ENCODE peak calls at places on chromosomes 11 and 22, in seven cellular contexts. A is neuronal stem cell, T is IMR-90, E is mesenchymal stem cell, U is H9, Y is mesendoderm, X is H1. B is an unnamed sample.

GRCh38 chr11:128194226-128194625 is 393.1 kb downstream of the ETS1 start:
- DNase-seq in A (no peak), T (no peak), E (no peak), U (no peak), Y (no peak), X (no peak), B (no peak)

GRCh38 chr22:32473388-32473952 is 1.1 kb upstream of the FBXO7 start:
- DNase-seq in A (peak; percentile 68), T (peak; percentile 70), E (peak; percentile 79), U (no peak), Y (peak; percentile 80), X (peak; percentile 56), B (peak; percentile 27)

GRCh38 chr11:121722431-121723256 is 269.9 kb upstream of the SORL1-AS1 start:
- DNase-seq in A (peak; percentile 37), T (peak; percentile 89), E (peak; percentile 65), U (peak; percentile 84), Y (peak; percentile 95), X (peak; percentile 76), B (no peak)

GRCh38 chr11:25899761-25900160 is 432.2 kb upstream of the ANO3 start:
- DNase-seq in A (no peak), T (no peak), E (no peak), U (no peak), Y (no peak), X (no peak), B (no peak)

GRCh38 chr11:68021167-68021787 is 9.2 kb upstream of the NDUFS8 start:
- DNase-seq in A (no peak), T (no peak), E (no peak), U (peak; percentile 67), Y (no peak), X (no peak), B (peak; percentile 49)

GRCh38 chr11:34056672-34057071 is 5.1 kb downstream of the CAPRIN1 start:
- DNase-seq in A (no peak), T (no peak), E (no peak), U (no peak), Y (no peak), X (no peak), B (no peak)

GRCh38 chr11:20011294-20011951 is 148.9 kb downstream of the DBX1 start:
- DNase-seq in A (no peak), T (no peak), E (no peak), U (no peak), Y (no peak), X (no peak), B (peak; percentile 53)

GRCh38 chr22:22060200-22061084 is 77.9 kb upstream of the TOP3B start:
- DNase-seq in A (peak; percentile 61), T (peak; percentile 24), E (peak; percentile 9), U (peak; percentile 86), Y (peak; percentile 67), X (peak; percentile 97), B (peak; percentile 54)

GRCh38 chr11:62669420-62670161 is 1.9 kb upstream of the UQCC3 start:
- DNase-seq in A (no peak), T (no peak), E (no peak), U (no peak), Y (peak; percentile 52), X (no peak), B (no peak)

DNA sequence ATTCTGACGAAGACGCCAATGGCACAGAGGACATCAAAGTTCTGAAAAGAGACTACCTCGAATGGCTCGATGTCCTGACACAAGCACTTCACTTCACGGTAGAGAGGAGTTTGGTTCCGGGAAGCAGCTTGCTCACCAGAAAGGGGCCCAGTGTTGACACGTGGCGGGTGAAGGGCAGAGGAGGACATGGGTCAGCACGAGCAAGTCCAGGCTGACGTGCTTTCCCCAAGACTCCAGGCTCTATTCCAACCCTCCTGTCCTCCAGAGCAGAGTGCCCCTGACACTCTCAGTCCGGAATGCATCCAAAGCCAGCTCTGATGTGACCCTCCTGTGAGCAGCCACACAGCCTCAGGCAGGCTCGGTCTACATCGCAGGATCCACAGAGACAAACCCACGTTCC is 77.5 kb upstream of the BID start:
- DNase-seq in A (no peak), T (no peak), E (no peak), U (no peak), Y (no peak), X (no peak), B (no peak)
- H2BK5ac ChIP-seq in A (no peak overlapping the region), T (no peak overlapping the region), E (no peak overlapping the region), U (no peak overlapping the region), Y (no peak overlapping the region), X (no peak overlapping the region), B (no peak overlapping the region)

GRCh38 chr11:36565033-36565610 is 2.7 kb upstream of the RAG1 start:
- DNase-seq in A (no peak), T (no peak), E (no peak), U (no peak), Y (no peak), X (no peak), B (no peak)
- H2BK5ac ChIP-seq in A (no peak overlapping the region), T (no peak overlapping the region), E (no peak overlapping the region), U (no peak overlapping the region), Y (no peak overlapping the region), X (no peak overlapping the region), B (no peak overlapping the region)

DNA sequence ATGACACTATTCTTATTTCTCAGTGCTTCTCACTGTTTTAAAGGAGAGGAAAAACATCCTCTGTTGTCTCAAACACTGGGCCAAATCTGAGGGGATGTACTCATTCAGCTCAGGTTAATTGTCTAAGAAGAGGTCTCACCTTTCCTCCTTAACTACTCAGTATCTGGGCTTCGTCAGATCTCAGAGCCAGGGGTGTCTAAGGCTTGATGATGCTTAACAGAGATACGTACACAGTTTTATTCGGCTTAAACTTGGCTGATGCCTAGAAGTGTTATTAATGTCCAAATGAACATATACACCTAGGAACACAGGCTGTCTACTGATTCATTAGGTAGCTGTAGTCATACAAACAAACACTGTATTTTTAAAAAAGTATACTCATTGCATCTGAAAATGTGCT is 85.8 kb downstream of the UVRAG start:
- DNase-seq in A (no peak), T (no peak), E (no peak), U (no peak), Y (no peak), X (no peak), B (no peak)
- H2BK5ac ChIP-seq in A (no peak overlapping the region), T (no peak overlapping the region), E (no peak overlapping the region), U (no peak overlapping the region), Y (no peak overlapping the region), X (no peak overlapping the region), B (no peak overlapping the region)

DNA sequence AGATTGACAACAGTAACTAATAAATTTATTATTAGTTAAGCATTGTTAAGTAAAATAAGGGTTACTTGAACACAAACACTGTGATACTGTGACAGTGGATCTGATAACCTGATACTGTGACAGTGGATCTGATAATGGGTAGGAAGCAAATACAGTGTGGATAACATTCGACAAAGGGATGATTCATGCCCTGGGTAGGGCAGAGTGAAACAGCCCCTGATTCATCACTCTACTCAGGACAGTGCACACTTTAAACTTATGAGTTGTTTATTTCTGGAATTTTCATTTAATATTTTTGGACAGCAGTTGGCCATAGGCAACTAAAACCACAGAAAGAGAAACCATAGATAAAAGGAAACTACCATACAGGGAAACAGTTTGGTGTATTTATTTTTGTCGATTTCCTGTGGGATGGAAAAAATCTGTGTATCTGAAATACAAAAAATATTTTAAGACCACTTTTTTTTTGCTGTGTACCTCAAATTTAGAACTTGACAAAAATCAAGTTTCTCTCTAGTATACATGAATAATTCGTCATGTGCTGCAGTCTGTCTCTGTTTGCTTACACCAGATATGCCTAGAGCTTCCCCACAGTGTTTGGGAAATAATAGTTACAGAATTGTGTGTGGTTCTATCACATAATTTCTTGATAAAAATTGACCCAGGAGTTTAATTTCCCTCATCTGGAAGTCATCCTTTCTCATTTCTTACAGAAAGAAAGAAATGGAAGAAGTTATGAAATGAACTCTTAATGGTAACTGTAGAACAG is 61.0 kb upstream of the CTSC start:
- DNase-seq in A (no peak), T (peak; percentile 69), E (peak; percentile 59), U (no peak), Y (peak; percentile 30), X (no peak), B (peak; percentile 31)
- H2BK5ac ChIP-seq in A (no peak overlapping the region), T (peak overlapping the region; percentile 68), E (no peak overlapping the region), U (no peak overlapping the region), Y (no peak overlapping the region), X (no peak overlapping the region), B (no peak overlapping the region)

DNA sequence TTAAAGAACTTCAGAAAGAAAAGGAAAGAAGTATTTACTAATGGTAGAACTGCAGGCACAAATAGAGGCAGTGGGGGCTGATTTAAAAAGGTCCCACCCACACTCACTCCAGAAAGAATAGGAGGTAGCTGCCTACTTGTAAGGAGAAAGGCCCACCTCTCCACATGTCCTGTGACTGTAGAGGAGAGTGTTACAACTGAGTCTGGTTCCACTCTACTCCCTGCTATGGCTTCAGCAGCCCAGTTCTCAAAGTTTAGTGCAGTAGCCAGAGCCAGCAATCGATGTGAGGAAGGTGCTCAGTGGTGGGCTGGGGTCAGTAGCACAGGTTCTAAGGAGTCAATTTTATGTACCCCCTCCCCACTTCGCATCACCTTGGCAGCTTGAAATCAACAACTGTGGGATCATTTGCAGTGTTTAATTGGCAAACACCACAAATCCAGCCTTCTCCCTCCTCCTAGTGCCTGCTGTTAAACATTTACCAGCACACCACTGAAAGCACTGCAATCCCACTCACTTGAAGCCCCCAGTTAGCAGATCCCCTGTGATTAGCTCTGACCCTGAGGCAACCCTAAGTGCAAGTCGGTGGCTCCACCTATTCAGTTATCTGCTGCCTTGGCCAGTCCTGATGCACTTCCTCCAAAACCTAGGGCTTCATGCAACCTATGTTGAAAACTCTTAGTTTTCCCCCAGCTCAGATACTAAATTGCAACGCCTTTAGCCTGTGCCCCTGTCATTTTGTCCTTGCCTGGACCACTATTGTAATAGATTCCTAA is 146.6 kb downstream of the BBOX1 start:
- DNase-seq in A (no peak), T (no peak), E (no peak), U (no peak), Y (peak; percentile 38), X (no peak), B (no peak)
- H2BK5ac ChIP-seq in A (no peak overlapping the region), T (no peak overlapping the region), E (no peak overlapping the region), U (no peak overlapping the region), Y (no peak overlapping the region), X (peak overlapping the region; percentile 5), B (no peak overlapping the region)

GRCh38 chr22:33653525-33654063 is 266.7 kb downstream of the LARGE1 start:
- DNase-seq in A (no peak), T (no peak), E (no peak), U (no peak), Y (peak; percentile 38), X (no peak), B (no peak)
- H2BK5ac ChIP-seq in A (no peak overlapping the region), T (no peak overlapping the region), E (no peak overlapping the region), U (no peak overlapping the region), Y (no peak overlapping the region), X (no peak overlapping the region), B (no peak overlapping the region)

DNA sequence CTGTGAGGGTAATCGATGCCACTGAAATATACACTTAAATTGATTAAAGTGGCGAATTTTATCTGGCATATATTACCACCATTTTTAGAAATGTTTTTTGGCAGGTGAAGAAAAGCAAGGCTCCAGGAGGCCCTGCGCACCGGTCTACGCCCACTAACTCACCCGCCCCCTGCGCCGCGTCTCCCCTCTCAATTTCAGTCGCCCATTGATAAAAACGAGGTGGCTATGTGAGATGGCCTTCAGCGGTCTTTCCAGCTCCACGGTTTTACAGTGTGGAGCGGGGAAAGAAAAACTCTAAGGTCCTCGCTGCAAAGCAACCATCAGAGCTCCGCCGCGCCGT is 602 bp upstream of the AQP11 start:
- DNase-seq in A (no peak), T (no peak), E (no peak), U (no peak), Y (no peak), X (no peak), B (no peak)
- H2BK5ac ChIP-seq in A (no peak overlapping the region), T (no peak overlapping the region), E (no peak overlapping the region), U (no peak overlapping the region), Y (no peak overlapping the region), X (no peak overlapping the region), B (no peak overlapping the region)

GRCh38 chr22:48531721-48532435 is 1295.8 kb downstream of the BRD1 start:
- DNase-seq in A (no peak), T (no peak), E (no peak), U (no peak), Y (no peak), X (no peak), B (no peak)
- H2BK5ac ChIP-seq in A (no peak overlapping the region), T (no peak overlapping the region), E (no peak overlapping the region), U (no peak overlapping the region), Y (no peak overlapping the region), X (no peak overlapping the region), B (no peak overlapping the region)

GRCh38 chr11:100759856-100760255 is 72.8 kb downstream of the ARHGAP42 start:
- DNase-seq in A (no peak), T (no peak), E (no peak), U (no peak), Y (peak; percentile 60), X (no peak), B (no peak)
- H2BK5ac ChIP-seq in A (no peak overlapping the region), T (no peak overlapping the region), E (no peak overlapping the region), U (no peak overlapping the region), Y (no peak overlapping the region), X (no peak overlapping the region), B (no peak overlapping the region)